ENCODE peak calls at places on chromosomes 12 and 14, in five cellular contexts. One of them, this sample, is unnamed.

GRCh38 chr14:22513066-22513812 is 75.8 kb downstream of the DAD1 start:
- DNase-seq in activated naive CD8-positive, alpha-beta T cell treated with anti-CD3 and anti-CD28 coated beads for 36 hours: no peak
- DNase-seq in amygdala: no peak
- DNase-seq in stimulated activated CD4-positive, alpha-beta T cell treated with anti-CD3 and anti-CD28 coated beads, Interleukin-1b, Interleukin-23, amount 100 ng/mL, for 4 hours: no peak
- DNase-seq in activated T-cell treated with anti-CD3 and anti-CD28 coated beads, Interleukin-2, amount 50 U/mL, for 24 hours: no peak
- DNase-seq in this sample: no peak

GRCh38 chr12:1360812-1361211 is 233.6 kb downstream of the FBXL14 start:
- DNase-seq in stimulated activated CD4-positive, alpha-beta T cell treated with anti-CD3 and anti-CD28 coated beads, Interleukin-1b, Interleukin-23, amount 100 ng/mL, for 4 hours: no peak
- DNase-seq in amygdala: no peak
- DNase-seq in activated naive CD8-positive, alpha-beta T cell treated with anti-CD3 and anti-CD28 coated beads for 36 hours: no peak
- DNase-seq in activated T-cell treated with anti-CD3 and anti-CD28 coated beads, Interleukin-2, amount 50 U/mL, for 24 hours: no peak
- DNase-seq in this sample: no peak

GRCh38 chr12:66717049-66717448 is 38.2 kb upstream of the GRIP1 start:
- DNase-seq in activated T-cell treated with anti-CD3 and anti-CD28 coated beads, Interleukin-2, amount 50 U/mL, for 24 hours: no peak
- DNase-seq in stimulated activated CD4-positive, alpha-beta T cell treated with anti-CD3 and anti-CD28 coated beads, Interleukin-1b, Interleukin-23, amount 100 ng/mL, for 4 hours: no peak
- DNase-seq in amygdala: no peak
- DNase-seq in activated naive CD8-positive, alpha-beta T cell treated with anti-CD3 and anti-CD28 coated beads for 36 hours: no peak
- DNase-seq in this sample: no peak

GRCh38 chr12:226401-226800 is 12.4 kb upstream of the SLC6A12 start:
- DNase-seq in amygdala: no peak
- DNase-seq in activated T-cell treated with anti-CD3 and anti-CD28 coated beads, Interleukin-2, amount 50 U/mL, for 24 hours: no peak
- DNase-seq in activated naive CD8-positive, alpha-beta T cell treated with anti-CD3 and anti-CD28 coated beads for 36 hours: no peak
- DNase-seq in stimulated activated CD4-positive, alpha-beta T cell treated with anti-CD3 and anti-CD28 coated beads, Interleukin-1b, Interleukin-23, amount 100 ng/mL, for 4 hours: no peak
- DNase-seq in this sample: no peak

GRCh38 chr12:29131539-29131938 is 17.5 kb upstream of the FAR2 start:
- DNase-seq in amygdala: no peak
- DNase-seq in activated T-cell treated with anti-CD3 and anti-CD28 coated beads, Interleukin-2, amount 50 U/mL, for 24 hours: no peak
- DNase-seq in activated naive CD8-positive, alpha-beta T cell treated with anti-CD3 and anti-CD28 coated beads for 36 hours: no peak
- DNase-seq in stimulated activated CD4-positive, alpha-beta T cell treated with anti-CD3 and anti-CD28 coated beads, Interleukin-1b, Interleukin-23, amount 100 ng/mL, for 4 hours: no peak
- DNase-seq in this sample: no peak

GRCh38 chr14:22390824-22391461 is 198.1 kb downstream of the DAD1 start:
- DNase-seq in activated T-cell treated with anti-CD3 and anti-CD28 coated beads, Interleukin-2, amount 50 U/mL, for 24 hours: no peak
- DNase-seq in activated naive CD8-positive, alpha-beta T cell treated with anti-CD3 and anti-CD28 coated beads for 36 hours: no peak
- DNase-seq in amygdala: no peak
- DNase-seq in stimulated activated CD4-positive, alpha-beta T cell treated with anti-CD3 and anti-CD28 coated beads, Interleukin-1b, Interleukin-23, amount 100 ng/mL, for 4 hours: no peak
- DNase-seq in this sample: no peak

GRCh38 chr14:41393512-41393911 is 213.2 kb upstream of the LRFN5 start:
- DNase-seq in amygdala: no peak
- DNase-seq in activated T-cell treated with anti-CD3 and anti-CD28 coated beads, Interleukin-2, amount 50 U/mL, for 24 hours: no peak
- DNase-seq in stimulated activated CD4-positive, alpha-beta T cell treated with anti-CD3 and anti-CD28 coated beads, Interleukin-1b, Interleukin-23, amount 100 ng/mL, for 4 hours: no peak
- DNase-seq in activated naive CD8-positive, alpha-beta T cell treated with anti-CD3 and anti-CD28 coated beads for 36 hours: no peak
- DNase-seq in this sample: no peak

GRCh38 chr12:103518899-103519298 is 23.1 kb upstream of the C12orf42 start:
- DNase-seq in amygdala: no peak
- DNase-seq in activated T-cell treated with anti-CD3 and anti-CD28 coated beads, Interleukin-2, amount 50 U/mL, for 24 hours: no peak
- DNase-seq in activated naive CD8-positive, alpha-beta T cell treated with anti-CD3 and anti-CD28 coated beads for 36 hours: no peak
- DNase-seq in stimulated activated CD4-positive, alpha-beta T cell treated with anti-CD3 and anti-CD28 coated beads, Interleukin-1b, Interleukin-23, amount 100 ng/mL, for 4 hours: no peak
- DNase-seq in this sample: no peak

GRCh38 chr14:51079489-51079888 is 15.4 kb downstream of the TRIM9 start:
- DNase-seq in activated naive CD8-positive, alpha-beta T cell treated with anti-CD3 and anti-CD28 coated beads for 36 hours: no peak
- DNase-seq in stimulated activated CD4-positive, alpha-beta T cell treated with anti-CD3 and anti-CD28 coated beads, Interleukin-1b, Interleukin-23, amount 100 ng/mL, for 4 hours: no peak
- DNase-seq in activated T-cell treated with anti-CD3 and anti-CD28 coated beads, Interleukin-2, amount 50 U/mL, for 24 hours: no peak
- DNase-seq in amygdala: no peak
- DNase-seq in this sample: no peak

GRCh38 chr12:27785882-27786570 is 6.0 kb upstream of the MANSC4 start:
- DNase-seq in amygdala: no peak
- DNase-seq in stimulated activated CD4-positive, alpha-beta T cell treated with anti-CD3 and anti-CD28 coated beads, Interleukin-1b, Interleukin-23, amount 100 ng/mL, for 4 hours: no peak
- DNase-seq in activated naive CD8-positive, alpha-beta T cell treated with anti-CD3 and anti-CD28 coated beads for 36 hours: no peak
- DNase-seq in activated T-cell treated with anti-CD3 and anti-CD28 coated beads, Interleukin-2, amount 50 U/mL, for 24 hours: no peak
- DNase-seq in this sample: no peak

GRCh38 chr14:80150301-80150700 is 61.0 kb downstream of the DIO2 start:
- DNase-seq in activated T-cell treated with anti-CD3 and anti-CD28 coated beads, Interleukin-2, amount 50 U/mL, for 24 hours: no peak
- DNase-seq in activated naive CD8-positive, alpha-beta T cell treated with anti-CD3 and anti-CD28 coated beads for 36 hours: no peak
- DNase-seq in stimulated activated CD4-positive, alpha-beta T cell treated with anti-CD3 and anti-CD28 coated beads, Interleukin-1b, Interleukin-23, amount 100 ng/mL, for 4 hours: no peak
- DNase-seq in amygdala: no peak
- DNase-seq in this sample: no peak

GRCh38 chr12:53198470-53199110 is 8.5 kb downstream of the ITGB7 start:
- DNase-seq in stimulated activated CD4-positive, alpha-beta T cell treated with anti-CD3 and anti-CD28 coated beads, Interleukin-1b, Interleukin-23, amount 100 ng/mL, for 4 hours: no peak
- DNase-seq in activated naive CD8-positive, alpha-beta T cell treated with anti-CD3 and anti-CD28 coated beads for 36 hours: no peak
- DNase-seq in amygdala: no peak
- DNase-seq in activated T-cell treated with anti-CD3 and anti-CD28 coated beads, Interleukin-2, amount 50 U/mL, for 24 hours: peak; percentile 53
- DNase-seq in this sample: no peak

GRCh38 chr12:19066471-19067001 is 63.0 kb upstream of the PLEKHA5 start:
- DNase-seq in activated T-cell treated with anti-CD3 and anti-CD28 coated beads, Interleukin-2, amount 50 U/mL, for 24 hours: no peak
- DNase-seq in activated naive CD8-positive, alpha-beta T cell treated with anti-CD3 and anti-CD28 coated beads for 36 hours: no peak
- DNase-seq in stimulated activated CD4-positive, alpha-beta T cell treated with anti-CD3 and anti-CD28 coated beads, Interleukin-1b, Interleukin-23, amount 100 ng/mL, for 4 hours: no peak
- DNase-seq in amygdala: no peak
- DNase-seq in this sample: no peak

GRCh38 chr12:65663648-65664047 is 160.6 kb upstream of the HMGA2 start:
- DNase-seq in activated T-cell treated with anti-CD3 and anti-CD28 coated beads, Interleukin-2, amount 50 U/mL, for 24 hours: no peak
- DNase-seq in activated naive CD8-positive, alpha-beta T cell treated with anti-CD3 and anti-CD28 coated beads for 36 hours: no peak
- DNase-seq in amygdala: no peak
- DNase-seq in stimulated activated CD4-positive, alpha-beta T cell treated with anti-CD3 and anti-CD28 coated beads, Interleukin-1b, Interleukin-23, amount 100 ng/mL, for 4 hours: no peak
- DNase-seq in this sample: no peak

GRCh38 chr12:53180931-53181645 is 363 bp upstream of the CSAD start:
- DNase-seq in activated naive CD8-positive, alpha-beta T cell treated with anti-CD3 and anti-CD28 coated beads for 36 hours: peak; percentile 85
- DNase-seq in activated T-cell treated with anti-CD3 and anti-CD28 coated beads, Interleukin-2, amount 50 U/mL, for 24 hours: no peak
- DNase-seq in stimulated activated CD4-positive, alpha-beta T cell treated with anti-CD3 and anti-CD28 coated beads, Interleukin-1b, Interleukin-23, amount 100 ng/mL, for 4 hours: peak; percentile 69
- DNase-seq in amygdala: no peak
- DNase-seq in this sample: peak; percentile 99

GRCh38 chr14:74963705-74964271 is 8.4 kb upstream of the PGF start:
- DNase-seq in amygdala: no peak
- DNase-seq in activated naive CD8-positive, alpha-beta T cell treated with anti-CD3 and anti-CD28 coated beads for 36 hours: no peak
- DNase-seq in activated T-cell treated with anti-CD3 and anti-CD28 coated beads, Interleukin-2, amount 50 U/mL, for 24 hours: no peak
- DNase-seq in stimulated activated CD4-positive, alpha-beta T cell treated with anti-CD3 and anti-CD28 coated beads, Interleukin-1b, Interleukin-23, amount 100 ng/mL, for 4 hours: no peak
- DNase-seq in this sample: no peak

GRCh38 chr14:61611880-61612630 is 83.3 kb upstream of the HIF1A start:
- DNase-seq in stimulated activated CD4-positive, alpha-beta T cell treated with anti-CD3 and anti-CD28 coated beads, Interleukin-1b, Interleukin-23, amount 100 ng/mL, for 4 hours: no peak
- DNase-seq in activated naive CD8-positive, alpha-beta T cell treated with anti-CD3 and anti-CD28 coated beads for 36 hours: no peak
- DNase-seq in amygdala: no peak
- DNase-seq in activated T-cell treated with anti-CD3 and anti-CD28 coated beads, Interleukin-2, amount 50 U/mL, for 24 hours: no peak
- DNase-seq in this sample: no peak

GRCh38 chr14:61396694-61397093 is 75.3 kb downstream of the PRKCH start:
- DNase-seq in activated naive CD8-positive, alpha-beta T cell treated with anti-CD3 and anti-CD28 coated beads for 36 hours: no peak
- DNase-seq in amygdala: no peak
- DNase-seq in stimulated activated CD4-positive, alpha-beta T cell treated with anti-CD3 and anti-CD28 coated beads, Interleukin-1b, Interleukin-23, amount 100 ng/mL, for 4 hours: no peak
- DNase-seq in activated T-cell treated with anti-CD3 and anti-CD28 coated beads, Interleukin-2, amount 50 U/mL, for 24 hours: no peak
- DNase-seq in this sample: no peak

GRCh38 chr12:2613674-2614073 is 181.1 kb upstream of the FKBP4 start:
- DNase-seq in stimulated activated CD4-positive, alpha-beta T cell treated with anti-CD3 and anti-CD28 coated beads, Interleukin-1b, Interleukin-23, amount 100 ng/mL, for 4 hours: no peak
- DNase-seq in activated T-cell treated with anti-CD3 and anti-CD28 coated beads, Interleukin-2, amount 50 U/mL, for 24 hours: peak; percentile 47
- DNase-seq in activated naive CD8-positive, alpha-beta T cell treated with anti-CD3 and anti-CD28 coated beads for 36 hours: peak; percentile 21
- DNase-seq in amygdala: no peak
- DNase-seq in this sample: no peak

GRCh38 chr12:72549184-72549583 is 277.0 kb downstream of the TRHDE start:
- DNase-seq in activated naive CD8-positive, alpha-beta T cell treated with anti-CD3 and anti-CD28 coated beads for 36 hours: no peak
- DNase-seq in stimulated activated CD4-positive, alpha-beta T cell treated with anti-CD3 and anti-CD28 coated beads, Interleukin-1b, Interleukin-23, amount 100 ng/mL, for 4 hours: no peak
- DNase-seq in activated T-cell treated with anti-CD3 and anti-CD28 coated beads, Interleukin-2, amount 50 U/mL, for 24 hours: no peak
- DNase-seq in amygdala: no peak
- DNase-seq in this sample: no peak

GRCh38 chr14:51554953-51555352 is 96.8 kb upstream of the FRMD6 start:
- DNase-seq in amygdala: no peak
- DNase-seq in stimulated activated CD4-positive, alpha-beta T cell treated with anti-CD3 and anti-CD28 coated beads, Interleukin-1b, Interleukin-23, amount 100 ng/mL, for 4 hours: no peak
- DNase-seq in activated naive CD8-positive, alpha-beta T cell treated with anti-CD3 and anti-CD28 coated beads for 36 hours: no peak
- DNase-seq in activated T-cell treated with anti-CD3 and anti-CD28 coated beads, Interleukin-2, amount 50 U/mL, for 24 hours: no peak
- DNase-seq in this sample: no peak

GRCh38 chr14:64080452-64080851 is 213.7 kb downstream of the ESR2 start:
- DNase-seq in activated T-cell treated with anti-CD3 and anti-CD28 coated beads, Interleukin-2, amount 50 U/mL, for 24 hours: no peak
- DNase-seq in activated naive CD8-positive, alpha-beta T cell treated with anti-CD3 and anti-CD28 coated beads for 36 hours: no peak
- DNase-seq in stimulated activated CD4-positive, alpha-beta T cell treated with anti-CD3 and anti-CD28 coated beads, Interleukin-1b, Interleukin-23, amount 100 ng/mL, for 4 hours: no peak
- DNase-seq in amygdala: no peak
- DNase-seq in this sample: no peak

GRCh38 chr14:53391156-53391555 is 238.0 kb upstream of the DDHD1 start:
- DNase-seq in activated T-cell treated with anti-CD3 and anti-CD28 coated beads, Interleukin-2, amount 50 U/mL, for 24 hours: no peak
- DNase-seq in amygdala: no peak
- DNase-seq in stimulated activated CD4-positive, alpha-beta T cell treated with anti-CD3 and anti-CD28 coated beads, Interleukin-1b, Interleukin-23, amount 100 ng/mL, for 4 hours: no peak
- DNase-seq in activated naive CD8-positive, alpha-beta T cell treated with anti-CD3 and anti-CD28 coated beads for 36 hours: no peak
- DNase-seq in this sample: no peak

GRCh38 chr14:63759454-63759853 is 31.6 kb upstream of the SGPP1 start:
- DNase-seq in activated T-cell treated with anti-CD3 and anti-CD28 coated beads, Interleukin-2, amount 50 U/mL, for 24 hours: no peak
- DNase-seq in activated naive CD8-positive, alpha-beta T cell treated with anti-CD3 and anti-CD28 coated beads for 36 hours: no peak
- DNase-seq in stimulated activated CD4-positive, alpha-beta T cell treated with anti-CD3 and anti-CD28 coated beads, Interleukin-1b, Interleukin-23, amount 100 ng/mL, for 4 hours: no peak
- DNase-seq in amygdala: no peak
- DNase-seq in this sample: no peak

GRCh38 chr12:107491856-107492255 is 193.7 kb upstream of the PWP1 start:
- DNase-seq in stimulated activated CD4-positive, alpha-beta T cell treated with anti-CD3 and anti-CD28 coated beads, Interleukin-1b, Interleukin-23, amount 100 ng/mL, for 4 hours: no peak
- DNase-seq in activated T-cell treated with anti-CD3 and anti-CD28 coated beads, Interleukin-2, amount 50 U/mL, for 24 hours: no peak
- DNase-seq in activated naive CD8-positive, alpha-beta T cell treated with anti-CD3 and anti-CD28 coated beads for 36 hours: no peak
- DNase-seq in amygdala: no peak
- DNase-seq in this sample: no peak

GRCh38 chr14:80930836-80931389 is 10.6 kb downstream of the CEP128 start:
- DNase-seq in amygdala: no peak
- DNase-seq in stimulated activated CD4-positive, alpha-beta T cell treated with anti-CD3 and anti-CD28 coated beads, Interleukin-1b, Interleukin-23, amount 100 ng/mL, for 4 hours: no peak
- DNase-seq in activated T-cell treated with anti-CD3 and anti-CD28 coated beads, Interleukin-2, amount 50 U/mL, for 24 hours: peak; percentile 42
- DNase-seq in activated naive CD8-positive, alpha-beta T cell treated with anti-CD3 and anti-CD28 coated beads for 36 hours: peak; percentile 59
- DNase-seq in this sample: peak; percentile 73

GRCh38 chr14:59406454-59407245 is 58.5 kb downstream of the GPR135 start:
- DNase-seq in activated naive CD8-positive, alpha-beta T cell treated with anti-CD3 and anti-CD28 coated beads for 36 hours: no peak
- DNase-seq in activated T-cell treated with anti-CD3 and anti-CD28 coated beads, Interleukin-2, amount 50 U/mL, for 24 hours: no peak
- DNase-seq in amygdala: no peak
- DNase-seq in stimulated activated CD4-positive, alpha-beta T cell treated with anti-CD3 and anti-CD28 coated beads, Interleukin-1b, Interleukin-23, amount 100 ng/mL, for 4 hours: no peak
- DNase-seq in this sample: no peak

GRCh38 chr12:27732281-27732680 is 21.6 kb downstream of the MRPS35 start:
- DNase-seq in activated naive CD8-positive, alpha-beta T cell treated with anti-CD3 and anti-CD28 coated beads for 36 hours: no peak
- DNase-seq in amygdala: no peak
- DNase-seq in activated T-cell treated with anti-CD3 and anti-CD28 coated beads, Interleukin-2, amount 50 U/mL, for 24 hours: no peak
- DNase-seq in stimulated activated CD4-positive, alpha-beta T cell treated with anti-CD3 and anti-CD28 coated beads, Interleukin-1b, Interleukin-23, amount 100 ng/mL, for 4 hours: no peak
- DNase-seq in this sample: no peak

GRCh38 chr12:70549340-70550179 is 87.7 kb downstream of the PTPRB start:
- DNase-seq in activated naive CD8-positive, alpha-beta T cell treated with anti-CD3 and anti-CD28 coated beads for 36 hours: no peak
- DNase-seq in amygdala: no peak
- DNase-seq in activated T-cell treated with anti-CD3 and anti-CD28 coated beads, Interleukin-2, amount 50 U/mL, for 24 hours: no peak
- DNase-seq in stimulated activated CD4-positive, alpha-beta T cell treated with anti-CD3 and anti-CD28 coated beads, Interleukin-1b, Interleukin-23, amount 100 ng/mL, for 4 hours: no peak
- DNase-seq in this sample: no peak

GRCh38 chr14:102722646-102723045 is 54.6 kb upstream of the TRAF3 start:
- DNase-seq in amygdala: no peak
- DNase-seq in stimulated activated CD4-positive, alpha-beta T cell treated with anti-CD3 and anti-CD28 coated beads, Interleukin-1b, Interleukin-23, amount 100 ng/mL, for 4 hours: no peak
- DNase-seq in activated T-cell treated with anti-CD3 and anti-CD28 coated beads, Interleukin-2, amount 50 U/mL, for 24 hours: no peak
- DNase-seq in activated naive CD8-positive, alpha-beta T cell treated with anti-CD3 and anti-CD28 coated beads for 36 hours: no peak
- DNase-seq in this sample: no peak

GRCh38 chr12:119512772-119513497 is 80.6 kb upstream of the TMEM233 start:
- DNase-seq in activated T-cell treated with anti-CD3 and anti-CD28 coated beads, Interleukin-2, amount 50 U/mL, for 24 hours: no peak
- DNase-seq in amygdala: no peak
- DNase-seq in stimulated activated CD4-positive, alpha-beta T cell treated with anti-CD3 and anti-CD28 coated beads, Interleukin-1b, Interleukin-23, amount 100 ng/mL, for 4 hours: no peak
- DNase-seq in activated naive CD8-positive, alpha-beta T cell treated with anti-CD3 and anti-CD28 coated beads for 36 hours: no peak
- DNase-seq in this sample: no peak

GRCh38 chr12:78392918-78393317 is 471.7 kb upstream of the SYT1 start:
- DNase-seq in stimulated activated CD4-positive, alpha-beta T cell treated with anti-CD3 and anti-CD28 coated beads, Interleukin-1b, Interleukin-23, amount 100 ng/mL, for 4 hours: no peak
- DNase-seq in activated T-cell treated with anti-CD3 and anti-CD28 coated beads, Interleukin-2, amount 50 U/mL, for 24 hours: no peak
- DNase-seq in amygdala: no peak
- DNase-seq in activated naive CD8-positive, alpha-beta T cell treated with anti-CD3 and anti-CD28 coated beads for 36 hours: no peak
- DNase-seq in this sample: no peak

GRCh38 chr12:1474567-1475153 is 119.7 kb downstream of the FBXL14 start:
- DNase-seq in stimulated activated CD4-positive, alpha-beta T cell treated with anti-CD3 and anti-CD28 coated beads, Interleukin-1b, Interleukin-23, amount 100 ng/mL, for 4 hours: no peak
- DNase-seq in amygdala: no peak
- DNase-seq in activated naive CD8-positive, alpha-beta T cell treated with anti-CD3 and anti-CD28 coated beads for 36 hours: no peak
- DNase-seq in activated T-cell treated with anti-CD3 and anti-CD28 coated beads, Interleukin-2, amount 50 U/mL, for 24 hours: no peak
- DNase-seq in this sample: no peak

GRCh38 chr14:61543946-61544345 is 151.4 kb upstream of the HIF1A start:
- DNase-seq in activated naive CD8-positive, alpha-beta T cell treated with anti-CD3 and anti-CD28 coated beads for 36 hours: no peak
- DNase-seq in activated T-cell treated with anti-CD3 and anti-CD28 coated beads, Interleukin-2, amount 50 U/mL, for 24 hours: no peak
- DNase-seq in amygdala: no peak
- DNase-seq in stimulated activated CD4-positive, alpha-beta T cell treated with anti-CD3 and anti-CD28 coated beads, Interleukin-1b, Interleukin-23, amount 100 ng/mL, for 4 hours: no peak
- DNase-seq in this sample: no peak

GRCh38 chr14:36339817-36340216 is 19.4 kb upstream of the MBIP start:
- DNase-seq in amygdala: no peak
- DNase-seq in activated naive CD8-positive, alpha-beta T cell treated with anti-CD3 and anti-CD28 coated beads for 36 hours: no peak
- DNase-seq in stimulated activated CD4-positive, alpha-beta T cell treated with anti-CD3 and anti-CD28 coated beads, Interleukin-1b, Interleukin-23, amount 100 ng/mL, for 4 hours: no peak
- DNase-seq in activated T-cell treated with anti-CD3 and anti-CD28 coated beads, Interleukin-2, amount 50 U/mL, for 24 hours: no peak
- DNase-seq in this sample: no peak

GRCh38 chr12:118058881-118059644 is 1.9 kb downstream of the WSB2 start:
- DNase-seq in stimulated activated CD4-positive, alpha-beta T cell treated with anti-CD3 and anti-CD28 coated beads, Interleukin-1b, Interleukin-23, amount 100 ng/mL, for 4 hours: no peak
- DNase-seq in activated naive CD8-positive, alpha-beta T cell treated with anti-CD3 and anti-CD28 coated beads for 36 hours: no peak
- DNase-seq in activated T-cell treated with anti-CD3 and anti-CD28 coated beads, Interleukin-2, amount 50 U/mL, for 24 hours: no peak
- DNase-seq in amygdala: no peak
- DNase-seq in this sample: no peak

GRCh38 chr12:79374543-79374942 is 316.2 kb downstream of the PAWR start:
- DNase-seq in amygdala: no peak
- DNase-seq in stimulated activated CD4-positive, alpha-beta T cell treated with anti-CD3 and anti-CD28 coated beads, Interleukin-1b, Interleukin-23, amount 100 ng/mL, for 4 hours: no peak
- DNase-seq in activated T-cell treated with anti-CD3 and anti-CD28 coated beads, Interleukin-2, amount 50 U/mL, for 24 hours: no peak
- DNase-seq in activated naive CD8-positive, alpha-beta T cell treated with anti-CD3 and anti-CD28 coated beads for 36 hours: no peak
- DNase-seq in this sample: no peak

GRCh38 chr14:71232506-71232905 is 325.2 kb downstream of the PCNX1 start:
- DNase-seq in amygdala: no peak
- DNase-seq in activated T-cell treated with anti-CD3 and anti-CD28 coated beads, Interleukin-2, amount 50 U/mL, for 24 hours: no peak
- DNase-seq in activated naive CD8-positive, alpha-beta T cell treated with anti-CD3 and anti-CD28 coated beads for 36 hours: no peak
- DNase-seq in stimulated activated CD4-positive, alpha-beta T cell treated with anti-CD3 and anti-CD28 coated beads, Interleukin-1b, Interleukin-23, amount 100 ng/mL, for 4 hours: no peak
- DNase-seq in this sample: no peak

This sample was measured in B cell.